ENCODE peak calls at places on chromosomes 1 and 21, in four cellular contexts. M is K562, C is HCT116, A is GM12878. Q is an unnamed sample.

GRCh38 chr1:46657775-46658174 is 10.4 kb downstream of the ATPAF1 start:
- DNase-seq in M (no peak), C (no peak), A (no peak), Q (no peak)

GRCh38 chr1:116472431-116472961 is 98.3 kb downstream of the CD58 start:
- DNase-seq in M (no peak), C (no peak), A (no peak), Q (no peak)

GRCh38 chr1:40352126-40352525 is 21.4 kb upstream of the SMAP2 start:
- DNase-seq in M (no peak), C (no peak), A (no peak), Q (no peak)

GRCh38 chr1:1032428-1032827 is 12.5 kb downstream of the AGRN start:
- DNase-seq in M (no peak), C (no peak), A (no peak), Q (no peak)

GRCh38 chr1:82762829-82763532 is 962.2 kb downstream of the ADGRL2 start:
- DNase-seq in M (no peak), C (no peak), A (peak), Q (no peak)

GRCh38 chr1:53507115-53507816 is 48.1 kb downstream of the DMRTB1 start:
- DNase-seq in M (peak), C (no peak), A (no peak), Q (peak)

GRCh38 chr1:180451504-180451903 is 50.9 kb downstream of the ACBD6 start:
- DNase-seq in M (no peak), C (no peak), A (no peak), Q (no peak)

GRCh38 chr1:55635856-55636255 is 420.7 kb upstream of the USP24 start:
- DNase-seq in M (no peak), C (no peak), A (no peak), Q (no peak)

GRCh38 chr1:85407978-85408377 is 57.0 kb downstream of the DDAH1 start:
- DNase-seq in M (no peak), C (no peak), A (no peak), Q (no peak)

GRCh38 chr1:211639500-211640361 is 35.7 kb downstream of the NEK2 start:
- DNase-seq in M (no peak), C (no peak), A (no peak), Q (no peak)

GRCh38 chr1:168498159-168498609 is 45.6 kb downstream of the XCL2 start:
- DNase-seq in M (no peak), C (no peak), A (no peak), Q (no peak)

GRCh38 chr1:208544794-208545193 is 300.6 kb upstream of the PLXNA2 start:
- DNase-seq in M (no peak), C (no peak), A (peak), Q (no peak)

GRCh38 chr21:17003221-17003620 is 509.6 kb upstream of the CXADR start:
- DNase-seq in M (no peak), C (no peak), A (no peak), Q (no peak)

GRCh38 chr21:17003763-17004373 is 509.0 kb upstream of the CXADR start:
- DNase-seq in M (no peak), C (no peak), A (no peak), Q (no peak)

GRCh38 chr21:17002628-17003027 is 510.2 kb upstream of the CXADR start:
- DNase-seq in M (no peak), C (no peak), A (no peak), Q (no peak)
- H3K9ac ChIP-seq in M (no peak), C (no peak), A (no peak), Q (no peak)

GRCh38 chr1:230495891-230496385 is 69.8 kb upstream of the PGBD5 start:
- DNase-seq in M (peak), C (no peak), A (no peak), Q (no peak)
- TF ChIP-seq ZNF274 in M (no peak), C (no peak), A (no peak), Q (no peak)

DNA sequence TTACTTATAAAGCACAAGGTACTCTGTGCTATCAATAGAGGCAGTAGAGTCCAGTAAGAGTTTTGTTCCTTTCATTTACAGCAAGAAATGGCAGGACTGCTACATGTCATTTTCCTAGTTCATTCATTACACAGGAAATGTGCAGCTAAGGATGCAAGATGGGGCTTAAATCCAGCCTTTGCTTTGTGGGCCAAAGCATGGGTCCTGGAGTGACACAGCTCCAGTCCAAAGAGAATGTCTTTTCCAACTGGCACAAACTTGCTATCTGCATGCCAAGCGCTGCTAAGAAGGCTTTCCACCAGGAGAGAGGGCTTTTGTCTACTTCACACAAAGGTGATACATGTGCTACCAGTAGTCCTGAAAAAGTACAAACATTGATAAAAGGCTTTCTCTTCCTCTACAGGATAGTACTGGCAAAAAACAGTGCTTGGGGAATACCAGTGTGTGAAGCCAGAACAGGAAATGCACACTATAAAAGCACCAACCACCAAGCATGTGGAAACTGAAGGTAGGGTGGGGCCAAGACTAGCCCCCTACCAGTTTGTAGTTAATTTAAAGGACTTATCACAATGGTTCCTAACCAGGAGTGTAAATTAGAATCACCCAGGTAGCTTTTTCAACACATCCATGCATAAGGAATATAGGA is 68.7 kb downstream of the ARID4B start:
- DNase-seq in M (no peak), C (no peak), A (peak), Q (no peak)
- H3K9ac ChIP-seq in M (no peak), C (no peak), A (no peak), Q (no peak)

GRCh38 chr1:22915280-22915679 is 57.4 kb downstream of the LACTBL1 start:
- DNase-seq in M (no peak), C (no peak), A (no peak), Q (no peak)

GRCh38 chr1:22915816-22916468 is 56.7 kb downstream of the LACTBL1 start:
- DNase-seq in M (no peak), C (no peak), A (no peak), Q (no peak)

GRCh38 chr1:22918644-22919043 is 54.0 kb downstream of the LACTBL1 start:
- DNase-seq in M (no peak), C (no peak), A (no peak), Q (no peak)

GRCh38 chr1:22914633-22915217 is 57.9 kb downstream of the LACTBL1 start:
- DNase-seq in M (no peak), C (no peak), A (no peak), Q (no peak)

GRCh38 chr1:22916469-22916817 is 56.2 kb downstream of the LACTBL1 start:
- DNase-seq in M (no peak), C (no peak), A (no peak), Q (no peak)
- TF ChIP-seq ZNF274 in M (no peak), C (no peak), A (no peak), Q (no peak)

GRCh38 chr1:156165083-156165482 is 11.7 kb downstream of the SEMA4A start:
- DNase-seq in M (no peak), C (no peak), A (no peak), Q (no peak)
- H3K9ac ChIP-seq in M (no peak), C (no peak), A (no peak), Q (no peak)

GRCh38 chr1:214386333-214386732 is 105.4 kb downstream of the SMYD2 start:
- DNase-seq in M (no peak), C (no peak), A (no peak), Q (no peak)
- TF ChIP-seq ZNF274 in M (no peak), C (no peak), A (no peak), Q (no peak)

GRCh38 chr21:42471716-42472330 is 24.2 kb downstream of the RSPH1 start:
- DNase-seq in M (no peak), C (no peak), A (no peak), Q (no peak)

GRCh38 chr21:42472521-42472920 is 23.5 kb downstream of the RSPH1 start:
- DNase-seq in M (no peak), C (no peak), A (no peak), Q (no peak)

GRCh38 chr21:42474043-42474831 is 21.8 kb downstream of the RSPH1 start:
- DNase-seq in M (no peak), C (peak), A (no peak), Q (no peak)

GRCh38 chr21:42474982-42475381 is 21.0 kb downstream of the RSPH1 start:
- DNase-seq in M (no peak), C (no peak), A (no peak), Q (no peak)

GRCh38 chr21:42473495-42474042 is 22.5 kb downstream of the RSPH1 start:
- DNase-seq in M (no peak), C (no peak), A (no peak), Q (no peak)
- H3K9ac ChIP-seq in M (no peak), C (peak), A (no peak), Q (no peak)